ENCODE peak calls at places on chromosomes 6 and 20, in six cellular contexts. X is GM13977, W is upper lobe of left lung, T is glutamatergic neuron, Z is transverse colon, E is heart right ventricle. I is an unnamed sample.

GRCh38 chr20:63090682-63091571 is 84.2 kb upstream of the BHLHE23 start:
- DNase-seq in X (no peak), W (no peak), T (peak), Z (peak), E (no peak), I (no peak)

GRCh38 chr6:138428943-138429616 is 25.1 kb downstream of the HEBP2 start:
- DNase-seq in X (peak), W (no peak), T (no peak), Z (no peak), E (no peak), I (no peak)

GRCh38 chr20:11231742-11232141 is 557.9 kb upstream of the JAG1 start:
- DNase-seq in X (no peak), W (no peak), T (no peak), Z (no peak), E (no peak), I (no peak)

GRCh38 chr20:47133809-47134456 is 222.6 kb downstream of the ZMYND8 start:
- DNase-seq in X (no peak), W (no peak), T (no peak), Z (no peak), E (no peak), I (no peak)

GRCh38 chr6:46690126-46690525 is 2.4 kb downstream of the TDRD6 start:
- DNase-seq in X (no peak), W (no peak), T (no peak), Z (no peak), E (no peak), I (no peak)

GRCh38 chr6:110363748-110364147 is 5.6 kb upstream of the METTL24 start:
- DNase-seq in X (no peak), W (no peak), T (no peak), Z (no peak), E (peak), I (no peak)

GRCh38 chr6:6008648-6009421 is 2.1 kb upstream of the NRN1 start:
- DNase-seq in X (peak), W (peak), T (peak), Z (peak), E (peak), I (no peak)

GRCh38 chr6:165653196-165653595 is 9.8 kb downstream of the PDE10A start:
- DNase-seq in X (no peak), W (no peak), T (no peak), Z (no peak), E (no peak), I (no peak)

GRCh38 chr6:144559865-144560603 is 274.9 kb downstream of the UTRN start:
- DNase-seq in X (no peak), W (no peak), T (no peak), Z (no peak), E (no peak), I (no peak)

GRCh38 chr20:37777012-37777411 is 83.2 kb downstream of the CTNNBL1 start:
- DNase-seq in X (no peak), W (no peak), T (no peak), Z (no peak), E (no peak), I (no peak)

GRCh38 chr20:47235111-47235510 is 121.4 kb downstream of the ZMYND8 start:
- DNase-seq in X (no peak), W (no peak), T (no peak), Z (no peak), E (no peak), I (no peak)

GRCh38 chr6:54391577-54391976 is 83.3 kb downstream of the TINAG start:
- DNase-seq in X (no peak), W (no peak), T (no peak), Z (no peak), E (no peak), I (no peak)

GRCh38 chr20:6660441-6660840 is 107.0 kb upstream of the BMP2 start:
- DNase-seq in X (no peak), W (peak), T (no peak), Z (peak), E (no peak), I (no peak)

GRCh38 chr6:139349464-139350020 is 24.9 kb downstream of the CITED2 start:
- DNase-seq in X (no peak), W (no peak), T (no peak), Z (no peak), E (no peak), I (no peak)

GRCh38 chr6:35318200-35318844 is 20.7 kb downstream of the DEF6 start:
- DNase-seq in X (no peak), W (peak), T (peak), Z (peak), E (peak), I (no peak)

GRCh38 chr6:33632603-33633039 is 11.5 kb downstream of the ITPR3 start:
- DNase-seq in X (peak), W (no peak), T (peak), Z (peak), E (peak), I (peak)

GRCh38 chr6:39037082-39037487 is 11.5 kb upstream of the GLP1R start:
- DNase-seq in X (no peak), W (no peak), T (no peak), Z (no peak), E (no peak), I (no peak)

GRCh38 chr6:42260972-42261371 is 43.3 kb upstream of the MRPS10 start:
- DNase-seq in X (peak), W (no peak), T (peak), Z (peak), E (no peak), I (no peak)

DNA sequence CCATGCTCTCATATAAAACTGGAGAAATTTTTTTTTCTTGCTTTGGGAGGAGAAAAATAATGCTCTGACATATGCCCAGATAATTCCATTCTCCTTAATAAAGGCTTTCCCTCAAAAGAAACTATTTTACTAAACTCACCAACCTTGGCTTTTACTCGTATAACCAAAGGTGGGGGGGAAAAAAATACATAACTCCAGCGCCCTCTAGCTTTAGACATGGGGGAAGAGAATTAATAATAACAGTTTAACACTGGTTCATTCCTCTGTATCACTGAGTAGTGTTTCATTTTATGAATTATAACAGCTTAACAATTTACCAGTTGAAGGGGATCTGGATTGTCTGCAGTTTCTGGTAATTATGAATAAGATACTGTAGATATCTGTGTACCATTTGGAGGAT is 1226.1 kb downstream of the GRIK2 start:
- DNase-seq in X (peak), W (no peak), T (no peak), Z (no peak), E (no peak), I (no peak)
- TF ChIP-seq CTCF in X (peak), W (no peak), T (peak), Z (no peak), E (no peak), I (no peak)

DNA sequence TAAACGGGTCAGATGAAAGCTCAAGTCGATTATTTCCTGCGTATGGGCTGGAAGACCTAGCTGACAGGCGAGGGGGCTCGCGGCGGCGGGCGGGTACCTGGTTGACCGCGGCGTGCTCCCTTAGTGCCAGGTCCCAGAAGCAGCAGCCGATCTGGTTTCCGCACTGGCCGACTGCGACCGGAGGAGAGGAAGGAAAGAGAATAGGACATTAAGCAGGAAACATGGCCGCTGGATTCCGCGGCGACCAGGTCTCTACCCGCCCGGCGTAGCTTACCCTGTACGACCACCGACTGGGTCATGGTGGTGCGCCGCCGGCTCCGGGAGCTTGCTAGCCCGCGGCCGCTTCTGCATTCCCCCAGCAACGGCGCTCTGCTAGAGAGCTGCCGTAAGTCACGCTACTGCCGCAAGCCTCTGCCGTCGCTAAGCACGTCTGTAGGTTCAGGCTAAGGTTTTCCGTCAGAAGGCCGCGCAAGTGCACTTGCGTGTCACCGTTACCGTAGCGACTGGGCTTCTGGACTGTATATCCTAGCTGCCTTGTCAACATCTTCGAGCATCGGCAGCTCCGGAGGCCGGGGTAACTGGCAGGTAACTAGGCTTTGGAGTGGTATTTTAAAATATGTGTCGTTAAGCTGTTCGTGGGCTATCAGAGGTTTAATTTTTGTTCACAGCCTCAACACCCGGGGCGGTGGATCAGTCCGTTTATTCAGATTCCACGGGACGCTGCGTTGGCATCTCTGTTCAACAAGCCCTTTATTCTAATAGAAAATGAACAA is at the start of the genes FAM229B and TUBE1:
- DNase-seq in X (peak), W (peak), T (peak), Z (peak), E (peak), I (peak)
- TF ChIP-seq CTCF in X (no peak), W (no peak), T (no peak), Z (no peak), E (no peak), I (no peak)

DNA sequence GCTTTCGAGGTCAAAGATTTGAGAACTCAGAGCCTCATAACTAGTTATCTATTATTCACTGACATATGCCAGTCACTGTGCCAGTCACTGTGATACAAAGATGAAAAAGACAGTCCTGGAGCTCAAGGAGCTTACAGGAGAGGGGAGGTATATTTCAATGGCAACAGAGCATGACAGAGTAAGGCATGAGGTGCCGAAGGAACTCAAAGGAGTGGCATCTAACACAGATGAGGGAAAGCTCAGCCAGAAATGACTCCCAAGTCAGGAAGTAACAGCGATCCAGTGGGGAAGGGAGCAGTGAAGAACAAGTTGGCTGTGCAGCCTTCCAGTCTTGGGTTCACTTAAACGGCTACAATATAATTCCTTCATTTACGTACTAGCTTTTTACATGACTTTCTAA is 46.6 kb downstream of the DTNBP1 start:
- DNase-seq in X (no peak), W (no peak), T (no peak), Z (no peak), E (no peak), I (no peak)
- TF ChIP-seq CTCF in X (no peak), W (no peak), T (no peak), Z (no peak), E (no peak), I (no peak)

GRCh38 chr6:106882133-106882532 is 92.4 kb downstream of the CD24 start:
- DNase-seq in X (no peak), W (no peak), T (no peak), Z (no peak), E (no peak), I (no peak)

GRCh38 chr6:106885659-106886058 is 88.9 kb downstream of the CD24 start:
- DNase-seq in X (no peak), W (no peak), T (no peak), Z (no peak), E (no peak), I (no peak)

GRCh38 chr6:106884576-106884975 is 90.0 kb downstream of the CD24 start:
- DNase-seq in X (no peak), W (no peak), T (no peak), Z (no peak), E (no peak), I (no peak)

GRCh38 chr6:106882601-106883518 is 91.7 kb downstream of the CD24 start:
- DNase-seq in X (no peak), W (no peak), T (no peak), Z (peak), E (no peak), I (no peak)

DNA sequence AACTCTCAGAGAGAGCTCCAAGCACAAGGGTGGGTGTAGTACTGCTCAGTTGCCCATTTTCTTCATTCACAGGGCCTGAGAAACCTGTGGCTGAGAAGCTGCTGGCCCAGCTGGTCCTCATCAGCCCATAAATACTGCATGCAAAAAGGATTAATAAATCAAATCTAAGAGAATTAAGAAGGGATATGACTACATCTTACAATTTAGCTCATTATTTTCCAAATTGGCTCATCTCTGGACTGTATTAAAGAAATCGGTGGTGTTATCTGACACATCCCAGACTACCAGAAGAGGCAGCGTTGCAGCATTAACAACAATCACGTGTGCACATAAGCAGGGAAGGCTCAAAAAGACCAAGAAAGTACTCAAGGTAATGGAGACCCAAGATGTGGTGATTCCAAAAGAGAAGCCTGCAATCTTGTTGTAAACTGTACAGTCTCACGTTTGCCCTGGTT is 90.7 kb downstream of the CD24 start:
- DNase-seq in X (no peak), W (no peak), T (no peak), Z (no peak), E (no peak), I (no peak)
- TF ChIP-seq CTCF in X (peak), W (no peak), T (no peak), Z (no peak), E (no peak), I (no peak)

DNA sequence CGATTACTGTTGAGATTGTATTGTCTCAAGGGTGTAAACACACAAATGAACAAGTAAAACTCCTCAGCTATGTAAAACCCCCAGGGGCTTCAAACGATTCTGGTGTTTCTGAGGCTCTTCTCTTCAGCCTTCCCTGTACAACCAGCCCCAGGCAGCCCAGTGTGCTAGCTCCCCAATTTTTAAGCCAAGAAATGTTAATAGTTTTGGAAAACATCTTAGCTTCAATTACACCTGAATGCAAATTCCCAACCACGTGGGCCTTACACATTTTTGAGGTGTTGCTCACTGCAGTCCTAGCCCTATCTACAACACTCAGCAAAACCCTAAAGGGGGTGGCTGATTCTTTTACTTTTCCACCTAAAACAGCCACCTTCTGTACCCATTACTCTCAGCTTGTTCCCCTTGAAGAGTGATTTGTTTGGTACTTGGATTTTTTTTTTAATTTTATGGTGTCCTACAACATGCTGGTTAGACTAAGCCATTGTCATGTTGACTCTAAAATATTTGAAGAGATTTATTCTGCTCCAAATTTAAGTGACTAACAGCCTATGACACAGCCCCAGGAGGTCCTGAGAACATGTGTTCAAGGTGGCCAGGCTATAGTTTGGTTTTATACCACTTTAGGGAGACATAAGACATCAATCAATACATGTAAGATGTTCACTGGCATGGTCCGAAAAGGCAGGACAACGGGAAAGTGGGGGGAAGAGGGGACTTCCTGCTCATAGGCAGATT is 48.7 kb downstream of the ADAT2 start:
- DNase-seq in X (no peak), W (no peak), T (no peak), Z (no peak), E (no peak), I (no peak)
- TF ChIP-seq CTCF in X (no peak), W (no peak), T (no peak), Z (no peak), E (no peak), I (no peak)

GRCh38 chr20:23021541-23021940 is 13.6 kb upstream of the SSTR4 start:
- DNase-seq in X (no peak), W (no peak), T (no peak), Z (no peak), E (no peak), I (no peak)
- TF ChIP-seq CTCF in X (no peak), W (no peak), T (no peak), Z (no peak), E (no peak), I (no peak)

GRCh38 chr20:53186630-53187029 is 214.5 kb downstream of the TSHZ2 start:
- DNase-seq in X (no peak), W (no peak), T (no peak), Z (no peak), E (no peak), I (no peak)
- TF ChIP-seq CTCF in X (no peak), W (no peak), T (no peak), Z (no peak), E (no peak), I (no peak)

GRCh38 chr6:107020239-107020638 is 7.8 kb upstream of the MTRES1 start:
- DNase-seq in X (no peak), W (no peak), T (no peak), Z (no peak), E (no peak), I (no peak)
- TF ChIP-seq CTCF in X (no peak), W (no peak), T (no peak), Z (no peak), E (no peak), I (no peak)

GRCh38 chr6:150878347-150879213 is 13.1 kb downstream of the MTHFD1L start:
- DNase-seq in X (no peak), W (no peak), T (no peak), Z (no peak), E (no peak), I (no peak)

GRCh38 chr6:150880336-150880735 is 14.8 kb downstream of the MTHFD1L start:
- DNase-seq in X (no peak), W (no peak), T (no peak), Z (no peak), E (no peak), I (no peak)

GRCh38 chr6:150874184-150874583 is 8.7 kb downstream of the MTHFD1L start:
- DNase-seq in X (no peak), W (no peak), T (peak), Z (no peak), E (no peak), I (no peak)

GRCh38 chr6:150877928-150878327 is 12.4 kb downstream of the MTHFD1L start:
- DNase-seq in X (no peak), W (no peak), T (no peak), Z (peak), E (no peak), I (no peak)

GRCh38 chr6:150876598-150876997 is 11.1 kb downstream of the MTHFD1L start:
- DNase-seq in X (no peak), W (no peak), T (no peak), Z (peak), E (peak), I (no peak)
- TF ChIP-seq CTCF in X (no peak), W (no peak), T (no peak), Z (no peak), E (no peak), I (no peak)

GRCh38 chr6:28354688-28355554 is 5.2 kb downstream of the ZKSCAN3 start:
- DNase-seq in X (no peak), W (no peak), T (no peak), Z (no peak), E (no peak), I (no peak)
- TF ChIP-seq CTCF in X (no peak), W (no peak), T (no peak), Z (no peak), E (no peak), I (no peak)